ENCODE peak calls at places on chromosome 1, in nine cellular contexts. One of them, this sample, is unnamed.

GRCh38 chr1:243253211-243253926 is 1.7 kb downstream of the CEP170 start:
- DNase-seq in aorta: no peak
- DNase-seq in esophagus squamous epithelium: no peak
- DNase-seq in heart left ventricle: no peak
- DNase-seq in tibial artery: no peak
- DNase-seq in mesenchymal stem cell: no peak
- DNase-seq in mammary epithelial cell: peak; percentile 17
- DNase-seq in OCI-LY7: peak; percentile 19
- DNase-seq in DND-41: no peak
- DNase-seq in this sample: no peak

GRCh38 chr1:155834296-155834926 is 22.6 kb downstream of the GON4L start:
- DNase-seq in esophagus squamous epithelium: no peak
- DNase-seq in OCI-LY7: no peak
- DNase-seq in tibial artery: no peak
- DNase-seq in heart left ventricle: no peak
- DNase-seq in mammary epithelial cell: peak; percentile 11
- DNase-seq in mesenchymal stem cell: peak; percentile 60
- DNase-seq in aorta: no peak
- DNase-seq in DND-41: no peak
- DNase-seq in this sample: no peak

GRCh38 chr1:20662110-20662475 is 924 bp upstream of the DDOST start:
- DNase-seq in aorta: no peak
- DNase-seq in OCI-LY7: no peak
- DNase-seq in heart left ventricle: no peak
- DNase-seq in mesenchymal stem cell: peak; percentile 2
- DNase-seq in tibial artery: no peak
- DNase-seq in mammary epithelial cell: no peak
- DNase-seq in esophagus squamous epithelium: no peak
- DNase-seq in DND-41: no peak
- DNase-seq in this sample: no peak

GRCh38 chr1:170978371-170978900 is 43.1 kb downstream of the MROH9 start:
- DNase-seq in OCI-LY7: no peak
- DNase-seq in mesenchymal stem cell: no peak
- DNase-seq in mammary epithelial cell: no peak
- DNase-seq in DND-41: no peak
- DNase-seq in tibial artery: no peak
- DNase-seq in heart left ventricle: no peak
- DNase-seq in aorta: no peak
- DNase-seq in esophagus squamous epithelium: no peak
- DNase-seq in this sample: no peak

GRCh38 chr1:205026181-205026580 is 16.8 kb upstream of the CNTN2 start:
- DNase-seq in mammary epithelial cell: no peak
- DNase-seq in esophagus squamous epithelium: no peak
- DNase-seq in aorta: no peak
- DNase-seq in mesenchymal stem cell: no peak
- DNase-seq in OCI-LY7: no peak
- DNase-seq in heart left ventricle: no peak
- DNase-seq in tibial artery: no peak
- DNase-seq in DND-41: no peak
- DNase-seq in this sample: no peak

GRCh38 chr1:30409476-30410152 is 313.8 kb downstream of the MATN1 start:
- DNase-seq in mesenchymal stem cell: no peak
- DNase-seq in OCI-LY7: no peak
- DNase-seq in tibial artery: peak; percentile 13
- DNase-seq in esophagus squamous epithelium: no peak
- DNase-seq in aorta: peak; percentile 50
- DNase-seq in mammary epithelial cell: no peak
- DNase-seq in DND-41: no peak
- DNase-seq in heart left ventricle: no peak
- DNase-seq in this sample: no peak

GRCh38 chr1:30451532-30452125 is 271.8 kb downstream of the MATN1 start:
- DNase-seq in OCI-LY7: no peak
- DNase-seq in mesenchymal stem cell: no peak
- DNase-seq in heart left ventricle: no peak
- DNase-seq in DND-41: no peak
- DNase-seq in tibial artery: peak; percentile 19
- DNase-seq in aorta: peak; percentile 39
- DNase-seq in mammary epithelial cell: no peak
- DNase-seq in esophagus squamous epithelium: no peak
- DNase-seq in this sample: no peak

GRCh38 chr1:90534669-90535379 is 182.3 kb downstream of the BARHL2 start:
- DNase-seq in OCI-LY7: no peak
- DNase-seq in tibial artery: no peak
- DNase-seq in esophagus squamous epithelium: no peak
- DNase-seq in aorta: no peak
- DNase-seq in heart left ventricle: no peak
- DNase-seq in mesenchymal stem cell: no peak
- DNase-seq in DND-41: peak; percentile 60
- DNase-seq in mammary epithelial cell: no peak
- DNase-seq in this sample: no peak

GRCh38 chr1:78145105-78145580 is 99.4 kb downstream of the GIPC2 start:
- DNase-seq in mesenchymal stem cell: peak; percentile 65
- DNase-seq in aorta: no peak
- DNase-seq in heart left ventricle: no peak
- DNase-seq in tibial artery: no peak
- DNase-seq in mammary epithelial cell: peak; percentile 63
- DNase-seq in esophagus squamous epithelium: no peak
- DNase-seq in OCI-LY7: peak; percentile 48
- DNase-seq in DND-41: peak; percentile 32
- DNase-seq in this sample: no peak

GRCh38 chr1:235011064-235011598 is 117.5 kb downstream of the TOMM20 start:
- DNase-seq in esophagus squamous epithelium: no peak
- DNase-seq in tibial artery: no peak
- DNase-seq in aorta: no peak
- DNase-seq in DND-41: peak; percentile 45
- DNase-seq in heart left ventricle: no peak
- DNase-seq in mesenchymal stem cell: no peak
- DNase-seq in OCI-LY7: peak; percentile 74
- DNase-seq in mammary epithelial cell: no peak
- DNase-seq in this sample: no peak

GRCh38 chr1:241447056-241447649 is 72.4 kb downstream of the FH start:
- DNase-seq in esophagus squamous epithelium: no peak
- DNase-seq in aorta: no peak
- DNase-seq in mesenchymal stem cell: peak; percentile 16
- DNase-seq in DND-41: no peak
- DNase-seq in heart left ventricle: no peak
- DNase-seq in mammary epithelial cell: no peak
- DNase-seq in OCI-LY7: no peak
- DNase-seq in tibial artery: no peak
- DNase-seq in this sample: no peak

GRCh38 chr1:63971557-63971956 is 197.7 kb downstream of the ROR1 start:
- DNase-seq in mesenchymal stem cell: no peak
- DNase-seq in OCI-LY7: no peak
- DNase-seq in heart left ventricle: no peak
- DNase-seq in mammary epithelial cell: peak; percentile 31
- DNase-seq in aorta: no peak
- DNase-seq in esophagus squamous epithelium: no peak
- DNase-seq in tibial artery: no peak
- DNase-seq in DND-41: no peak
- DNase-seq in this sample: no peak

GRCh38 chr1:63969461-63969893 is 195.7 kb downstream of the ROR1 start:
- DNase-seq in mammary epithelial cell: peak; percentile 84
- DNase-seq in aorta: no peak
- DNase-seq in esophagus squamous epithelium: no peak
- DNase-seq in DND-41: no peak
- DNase-seq in OCI-LY7: no peak
- DNase-seq in mesenchymal stem cell: no peak
- DNase-seq in tibial artery: no peak
- DNase-seq in heart left ventricle: no peak
- DNase-seq in this sample: no peak

GRCh38 chr1:63966016-63966415 is 192.2 kb downstream of the ROR1 start:
- DNase-seq in esophagus squamous epithelium: no peak
- DNase-seq in mesenchymal stem cell: no peak
- DNase-seq in tibial artery: no peak
- DNase-seq in heart left ventricle: no peak
- DNase-seq in aorta: no peak
- DNase-seq in mammary epithelial cell: no peak
- DNase-seq in OCI-LY7: no peak
- DNase-seq in DND-41: peak; percentile 4
- DNase-seq in this sample: no peak

GRCh38 chr1:63967901-63968300 is 194.1 kb downstream of the ROR1 start:
- DNase-seq in OCI-LY7: no peak
- DNase-seq in heart left ventricle: no peak
- DNase-seq in tibial artery: no peak
- DNase-seq in esophagus squamous epithelium: no peak
- DNase-seq in mammary epithelial cell: no peak
- DNase-seq in mesenchymal stem cell: no peak
- DNase-seq in DND-41: no peak
- DNase-seq in aorta: no peak
- DNase-seq in this sample: no peak

DNA sequence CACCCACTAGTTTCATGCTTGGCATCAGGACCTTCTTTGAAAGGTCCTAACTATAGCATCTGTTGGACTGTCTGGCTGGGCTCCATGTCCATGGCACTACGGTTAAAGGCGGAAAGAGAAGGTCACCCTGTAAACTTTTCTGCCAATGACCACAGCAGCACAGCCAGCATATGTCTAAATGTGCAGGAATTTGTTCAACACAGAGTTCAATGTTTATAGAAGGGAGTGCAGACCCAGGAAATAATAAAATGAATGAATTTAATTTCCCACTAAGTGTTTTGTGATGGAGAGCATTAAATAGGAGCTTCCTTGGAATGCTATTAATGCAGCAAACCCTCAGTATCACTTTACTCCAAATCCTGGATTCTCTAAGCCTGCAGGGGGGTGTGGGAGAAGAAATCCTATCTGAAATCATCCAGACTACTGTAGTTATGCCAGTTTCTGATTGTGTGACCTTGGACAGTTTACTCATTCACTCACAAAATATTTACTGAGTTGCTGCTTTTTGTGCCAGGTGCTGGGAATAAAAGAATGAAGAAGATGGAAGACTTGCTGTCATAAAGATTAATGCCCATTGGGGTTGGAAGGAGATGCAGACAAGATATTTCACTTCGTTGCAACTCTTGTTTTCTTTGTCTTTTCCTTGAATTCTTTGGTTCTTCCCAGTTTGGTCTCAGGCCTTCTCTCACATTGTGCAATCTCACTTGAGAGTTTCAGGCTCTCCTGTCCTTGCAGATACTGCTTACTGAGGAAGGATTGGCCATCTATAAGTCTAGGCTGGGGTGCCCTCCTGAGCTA is 195.0 kb downstream of the ROR1 start:
- DNase-seq in aorta: peak; percentile 82
- DNase-seq in heart left ventricle: peak; percentile 69
- DNase-seq in mammary epithelial cell: no peak
- DNase-seq in tibial artery: peak; percentile 84
- DNase-seq in mesenchymal stem cell: peak; percentile 33
- DNase-seq in OCI-LY7: no peak
- DNase-seq in esophagus squamous epithelium: no peak
- DNase-seq in DND-41: no peak
- DNase-seq in this sample: no peak
- H3K27ac ChIP-seq in aorta: peak overlapping the region; percentile 97
- H3K27ac ChIP-seq in heart left ventricle: peak overlapping the region; percentile 19
- H3K27ac ChIP-seq in mammary epithelial cell: no peak overlapping the region
- H3K27ac ChIP-seq in tibial artery: peak overlapping the region; percentile 67
- H3K27ac ChIP-seq in mesenchymal stem cell: peak overlapping the region; percentile 79
- H3K27ac ChIP-seq in OCI-LY7: no peak overlapping the region
- H3K27ac ChIP-seq in esophagus squamous epithelium: no peak overlapping the region
- H3K27ac ChIP-seq in DND-41: no peak overlapping the region
- H3K27ac ChIP-seq in this sample: peak overlapping the region; percentile 44

GRCh38 chr1:193210991-193211390 is 24.6 kb upstream of the B3GALT2 start:
- DNase-seq in DND-41: no peak
- DNase-seq in mesenchymal stem cell: no peak
- DNase-seq in aorta: no peak
- DNase-seq in tibial artery: no peak
- DNase-seq in esophagus squamous epithelium: no peak
- DNase-seq in OCI-LY7: no peak
- DNase-seq in mammary epithelial cell: no peak
- DNase-seq in heart left ventricle: no peak
- DNase-seq in this sample: no peak
- H3K27ac ChIP-seq in DND-41: no peak overlapping the region
- H3K27ac ChIP-seq in mesenchymal stem cell: no peak overlapping the region
- H3K27ac ChIP-seq in aorta: no peak overlapping the region
- H3K27ac ChIP-seq in tibial artery: no peak overlapping the region
- H3K27ac ChIP-seq in esophagus squamous epithelium: no peak overlapping the region
- H3K27ac ChIP-seq in OCI-LY7: no peak overlapping the region
- H3K27ac ChIP-seq in mammary epithelial cell: peak overlapping the region; percentile 98
- H3K27ac ChIP-seq in heart left ventricle: no peak overlapping the region
- H3K27ac ChIP-seq in this sample: no peak overlapping the region

GRCh38 chr1:87524021-87524754 is 195.5 kb downstream of the LMO4 start:
- DNase-seq in OCI-LY7: no peak
- DNase-seq in mesenchymal stem cell: peak; percentile 5
- DNase-seq in aorta: no peak
- DNase-seq in esophagus squamous epithelium: no peak
- DNase-seq in mammary epithelial cell: no peak
- DNase-seq in heart left ventricle: no peak
- DNase-seq in tibial artery: no peak
- DNase-seq in DND-41: no peak
- DNase-seq in this sample: no peak

GRCh38 chr1:87518794-87519193 is 190.1 kb downstream of the LMO4 start:
- DNase-seq in esophagus squamous epithelium: no peak
- DNase-seq in aorta: no peak
- DNase-seq in DND-41: no peak
- DNase-seq in heart left ventricle: no peak
- DNase-seq in mammary epithelial cell: no peak
- DNase-seq in tibial artery: no peak
- DNase-seq in OCI-LY7: no peak
- DNase-seq in mesenchymal stem cell: no peak
- DNase-seq in this sample: no peak

GRCh38 chr1:87523466-87523865 is 194.8 kb downstream of the LMO4 start:
- DNase-seq in DND-41: no peak
- DNase-seq in heart left ventricle: no peak
- DNase-seq in OCI-LY7: no peak
- DNase-seq in tibial artery: peak; percentile 84
- DNase-seq in mammary epithelial cell: no peak
- DNase-seq in esophagus squamous epithelium: no peak
- DNase-seq in mesenchymal stem cell: no peak
- DNase-seq in aorta: peak; percentile 78
- DNase-seq in this sample: no peak

GRCh38 chr1:87515781-87516180 is 187.1 kb downstream of the LMO4 start:
- DNase-seq in heart left ventricle: no peak
- DNase-seq in esophagus squamous epithelium: no peak
- DNase-seq in mammary epithelial cell: no peak
- DNase-seq in mesenchymal stem cell: peak; percentile 11
- DNase-seq in DND-41: no peak
- DNase-seq in tibial artery: no peak
- DNase-seq in aorta: no peak
- DNase-seq in OCI-LY7: no peak
- DNase-seq in this sample: no peak

GRCh38 chr1:87521446-87521845 is 192.8 kb downstream of the LMO4 start:
- DNase-seq in esophagus squamous epithelium: no peak
- DNase-seq in mesenchymal stem cell: no peak
- DNase-seq in DND-41: no peak
- DNase-seq in tibial artery: no peak
- DNase-seq in OCI-LY7: no peak
- DNase-seq in aorta: no peak
- DNase-seq in mammary epithelial cell: no peak
- DNase-seq in heart left ventricle: no peak
- DNase-seq in this sample: no peak
- H3K27ac ChIP-seq in esophagus squamous epithelium: no peak overlapping the region
- H3K27ac ChIP-seq in mesenchymal stem cell: no peak overlapping the region
- H3K27ac ChIP-seq in DND-41: no peak overlapping the region
- H3K27ac ChIP-seq in tibial artery: peak overlapping the region; percentile 84
- H3K27ac ChIP-seq in OCI-LY7: no peak overlapping the region
- H3K27ac ChIP-seq in aorta: no peak overlapping the region
- H3K27ac ChIP-seq in mammary epithelial cell: no peak overlapping the region
- H3K27ac ChIP-seq in heart left ventricle: no peak overlapping the region
- H3K27ac ChIP-seq in this sample: no peak overlapping the region

DNA sequence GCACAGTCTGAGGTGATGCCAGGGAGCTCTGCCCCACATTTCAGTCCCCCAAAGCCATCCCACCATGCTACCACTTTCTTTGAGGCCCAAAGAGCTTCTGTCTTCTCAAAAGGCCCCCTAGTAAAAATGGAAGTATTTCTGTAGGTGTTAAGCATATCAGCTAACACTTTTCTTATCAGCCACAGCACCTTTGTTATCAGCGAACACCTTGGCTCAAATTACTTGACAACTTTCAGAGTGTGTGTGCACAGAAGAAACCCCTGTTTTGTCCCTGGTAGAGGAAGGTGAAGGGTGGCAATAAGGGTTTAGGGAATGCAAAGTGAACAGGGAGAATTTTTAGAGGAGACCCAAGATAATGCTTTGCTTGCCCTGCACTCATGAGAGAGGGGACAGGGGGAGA is 54.8 kb upstream of the GJA8 start:
- DNase-seq in tibial artery: no peak
- DNase-seq in OCI-LY7: no peak
- DNase-seq in aorta: no peak
- DNase-seq in mesenchymal stem cell: no peak
- DNase-seq in DND-41: no peak
- DNase-seq in esophagus squamous epithelium: no peak
- DNase-seq in heart left ventricle: no peak
- DNase-seq in mammary epithelial cell: no peak
- DNase-seq in this sample: no peak
- H3K27ac ChIP-seq in tibial artery: no peak overlapping the region
- H3K27ac ChIP-seq in OCI-LY7: no peak overlapping the region
- H3K27ac ChIP-seq in aorta: no peak overlapping the region
- H3K27ac ChIP-seq in mesenchymal stem cell: no peak overlapping the region
- H3K27ac ChIP-seq in DND-41: no peak overlapping the region
- H3K27ac ChIP-seq in esophagus squamous epithelium: no peak overlapping the region
- H3K27ac ChIP-seq in heart left ventricle: no peak overlapping the region
- H3K27ac ChIP-seq in mammary epithelial cell: no peak overlapping the region
- H3K27ac ChIP-seq in this sample: no peak overlapping the region